ENCODE peak calls at places on chromosomes 2 and 18, in seven cellular contexts. One of them, this sample, is unnamed.
A peak's percentile ranks its signal among the peaks of the same experiment; 100 is the strongest.

GRCh38 chr2:233422050-233422639 is 67.9 kb downstream of the DGKD start:
- DNase-seq in sigmoid colon: no peak
- DNase-seq in GM23338: no peak
- DNase-seq in IMR-90: no peak
- DNase-seq in tibial nerve: no peak
- DNase-seq in brain microvascular endothelial cell: no peak
- DNase-seq in astrocyte of the spinal cord: no peak
- DNase-seq in this sample: peak; percentile 84

GRCh38 chr2:132415256-132416079 is 1.1 kb upstream of the GPR39 start:
- DNase-seq in sigmoid colon: no peak
- DNase-seq in GM23338: peak; percentile 52
- DNase-seq in IMR-90: peak; percentile 27
- DNase-seq in tibial nerve: no peak
- DNase-seq in brain microvascular endothelial cell: no peak
- DNase-seq in astrocyte of the spinal cord: peak; percentile 33
- DNase-seq in this sample: no peak

GRCh38 chr2:3459185-3460015 is 59.9 kb downstream of the ADI1 start:
- DNase-seq in sigmoid colon: no peak
- DNase-seq in GM23338: peak; percentile 43
- DNase-seq in IMR-90: no peak
- DNase-seq in tibial nerve: no peak
- DNase-seq in brain microvascular endothelial cell: no peak
- DNase-seq in astrocyte of the spinal cord: no peak
- DNase-seq in this sample: peak; percentile 77

GRCh38 chr2:40625849-40626248 is 174.0 kb upstream of the SLC8A1 start:
- DNase-seq in sigmoid colon: no peak
- DNase-seq in GM23338: no peak
- DNase-seq in IMR-90: peak; percentile 90
- DNase-seq in tibial nerve: no peak
- DNase-seq in brain microvascular endothelial cell: peak; percentile 52
- DNase-seq in astrocyte of the spinal cord: peak; percentile 70
- DNase-seq in this sample: no peak

GRCh38 chr2:195051401-195051800 is 605.6 kb upstream of the SLC39A10 start:
- DNase-seq in sigmoid colon: no peak
- DNase-seq in GM23338: no peak
- DNase-seq in IMR-90: no peak
- DNase-seq in tibial nerve: no peak
- DNase-seq in brain microvascular endothelial cell: peak; percentile 2
- DNase-seq in astrocyte of the spinal cord: peak; percentile 70
- DNase-seq in this sample: no peak

GRCh38 chr2:128469875-128470274 is 151.2 kb upstream of the HS6ST1 start:
- DNase-seq in sigmoid colon: no peak
- DNase-seq in GM23338: no peak
- DNase-seq in IMR-90: no peak
- DNase-seq in tibial nerve: no peak
- DNase-seq in brain microvascular endothelial cell: no peak
- DNase-seq in astrocyte of the spinal cord: no peak
- DNase-seq in this sample: no peak

GRCh38 chr2:230636684-230637271 is 75.9 kb upstream of the CAB39 start:
- DNase-seq in sigmoid colon: no peak
- DNase-seq in GM23338: no peak
- DNase-seq in IMR-90: no peak
- DNase-seq in tibial nerve: no peak
- DNase-seq in brain microvascular endothelial cell: no peak
- DNase-seq in astrocyte of the spinal cord: no peak
- DNase-seq in this sample: no peak

GRCh38 chr2:37527362-37527761 is 144.1 kb downstream of the CDC42EP3 start:
- DNase-seq in sigmoid colon: no peak
- DNase-seq in GM23338: no peak
- DNase-seq in IMR-90: no peak
- DNase-seq in tibial nerve: no peak
- DNase-seq in brain microvascular endothelial cell: no peak
- DNase-seq in astrocyte of the spinal cord: no peak
- DNase-seq in this sample: no peak

GRCh38 chr2:159035790-159036411 is 67.5 kb downstream of the TANC1 start:
- DNase-seq in sigmoid colon: no peak
- DNase-seq in GM23338: peak; percentile 92
- DNase-seq in IMR-90: peak; percentile 68
- DNase-seq in tibial nerve: no peak
- DNase-seq in brain microvascular endothelial cell: peak; percentile 41
- DNase-seq in astrocyte of the spinal cord: peak; percentile 68
- DNase-seq in this sample: no peak

GRCh38 chr18:7272268-7273049 is 41.6 kb downstream of the LRRC30 start:
- DNase-seq in sigmoid colon: peak; percentile 85
- DNase-seq in GM23338: peak; percentile 89
- DNase-seq in IMR-90: peak; percentile 61
- DNase-seq in tibial nerve: peak; percentile 31
- DNase-seq in brain microvascular endothelial cell: peak; percentile 67
- DNase-seq in astrocyte of the spinal cord: peak; percentile 81
- DNase-seq in this sample: peak; percentile 87

GRCh38 chr18:10041180-10041579 is 127.4 kb downstream of the VAPA start:
- DNase-seq in sigmoid colon: peak; percentile 95
- DNase-seq in GM23338: no peak
- DNase-seq in IMR-90: peak; percentile 57
- DNase-seq in tibial nerve: peak; percentile 53
- DNase-seq in brain microvascular endothelial cell: peak; percentile 43
- DNase-seq in astrocyte of the spinal cord: peak; percentile 55
- DNase-seq in this sample: peak; percentile 79

GRCh38 chr2:237060518-237061312 is 25.0 kb upstream of the COPS8 start:
- DNase-seq in sigmoid colon: no peak
- DNase-seq in GM23338: peak; percentile 86
- DNase-seq in IMR-90: peak; percentile 72
- DNase-seq in tibial nerve: no peak
- DNase-seq in brain microvascular endothelial cell: peak; percentile 63
- DNase-seq in astrocyte of the spinal cord: peak; percentile 75
- DNase-seq in this sample: no peak

GRCh38 chr2:133459590-133459989 is 108.7 kb downstream of the NCKAP5 start:
- DNase-seq in sigmoid colon: no peak
- DNase-seq in GM23338: no peak
- DNase-seq in IMR-90: no peak
- DNase-seq in tibial nerve: no peak
- DNase-seq in brain microvascular endothelial cell: no peak
- DNase-seq in astrocyte of the spinal cord: no peak
- DNase-seq in this sample: no peak

GRCh38 chr2:238114851-238115660 is 14.9 kb downstream of the ESPNL start:
- DNase-seq in sigmoid colon: no peak
- DNase-seq in GM23338: no peak
- DNase-seq in IMR-90: no peak
- DNase-seq in tibial nerve: no peak
- DNase-seq in brain microvascular endothelial cell: no peak
- DNase-seq in astrocyte of the spinal cord: no peak
- DNase-seq in this sample: no peak

GRCh38 chr2:58047373-58047674 is 718 bp downstream of the VRK2 start:
- DNase-seq in sigmoid colon: no peak
- DNase-seq in GM23338: no peak
- DNase-seq in IMR-90: no peak
- DNase-seq in tibial nerve: no peak
- DNase-seq in brain microvascular endothelial cell: no peak
- DNase-seq in astrocyte of the spinal cord: no peak
- DNase-seq in this sample: no peak

GRCh38 chr18:58359226-58360019 is 269.5 kb downstream of the ALPK2 start:
- DNase-seq in sigmoid colon: no peak
- DNase-seq in GM23338: no peak
- DNase-seq in IMR-90: peak; percentile 33
- DNase-seq in tibial nerve: no peak
- DNase-seq in brain microvascular endothelial cell: peak; percentile 29
- DNase-seq in astrocyte of the spinal cord: peak; percentile 50
- DNase-seq in this sample: no peak

GRCh38 chr2:46885376-46885775 is 30.2 kb downstream of the MCFD2 start:
- DNase-seq in sigmoid colon: peak; percentile 17
- DNase-seq in GM23338: no peak
- DNase-seq in IMR-90: peak; percentile 80
- DNase-seq in tibial nerve: no peak
- DNase-seq in brain microvascular endothelial cell: no peak
- DNase-seq in astrocyte of the spinal cord: peak; percentile 93
- DNase-seq in this sample: peak; percentile 65

GRCh38 chr2:142880275-142880674 is 2.8 kb downstream of the KYNU start:
- DNase-seq in sigmoid colon: no peak
- DNase-seq in GM23338: no peak
- DNase-seq in IMR-90: peak; percentile 92
- DNase-seq in tibial nerve: no peak
- DNase-seq in brain microvascular endothelial cell: peak; percentile 51
- DNase-seq in astrocyte of the spinal cord: peak; percentile 75
- DNase-seq in this sample: no peak

GRCh38 chr2:102585704-102586404 is 33.5 kb upstream of the SLC9A2 start:
- DNase-seq in sigmoid colon: no peak
- DNase-seq in GM23338: peak; percentile 30
- DNase-seq in IMR-90: no peak
- DNase-seq in tibial nerve: no peak
- DNase-seq in brain microvascular endothelial cell: no peak
- DNase-seq in astrocyte of the spinal cord: no peak
- DNase-seq in this sample: no peak

GRCh38 chr2:169395821-169396374 is 33.6 kb upstream of the LRP2 start:
- DNase-seq in sigmoid colon: no peak
- DNase-seq in GM23338: peak; percentile 6
- DNase-seq in IMR-90: no peak
- DNase-seq in tibial nerve: no peak
- DNase-seq in brain microvascular endothelial cell: no peak
- DNase-seq in astrocyte of the spinal cord: no peak
- DNase-seq in this sample: no peak

GRCh38 chr2:169393068-169393590 is 30.8 kb upstream of the LRP2 start:
- DNase-seq in sigmoid colon: no peak
- DNase-seq in GM23338: no peak
- DNase-seq in IMR-90: no peak
- DNase-seq in tibial nerve: no peak
- DNase-seq in brain microvascular endothelial cell: no peak
- DNase-seq in astrocyte of the spinal cord: no peak
- DNase-seq in this sample: no peak

DNA sequence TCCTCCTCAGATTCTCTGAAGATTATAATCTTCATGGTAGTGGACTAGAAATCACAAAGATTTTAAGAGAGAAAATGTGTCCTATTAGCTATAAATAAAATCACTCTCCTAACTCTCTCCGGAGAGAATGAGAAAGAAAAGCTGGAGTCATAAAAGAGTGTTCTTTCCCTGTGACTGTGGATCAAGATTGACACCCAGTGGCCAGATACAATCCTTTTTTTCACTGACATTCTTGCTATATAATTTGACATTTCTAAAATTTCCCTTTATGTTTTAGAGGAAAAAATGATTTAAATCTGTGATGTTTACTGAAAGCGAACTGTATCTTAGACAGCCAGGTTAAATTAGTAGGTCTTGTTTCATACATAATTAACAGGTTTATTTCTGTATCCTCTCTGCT is 35.4 kb upstream of the LRP2 start:
- DNase-seq in sigmoid colon: no peak
- DNase-seq in GM23338: peak; percentile 22
- DNase-seq in IMR-90: no peak
- DNase-seq in tibial nerve: no peak
- DNase-seq in brain microvascular endothelial cell: no peak
- DNase-seq in astrocyte of the spinal cord: no peak
- DNase-seq in this sample: no peak
- TF ChIP-seq CTCF in sigmoid colon: no peak
- TF ChIP-seq CTCF in GM23338: peak; percentile 54
- TF ChIP-seq CTCF in IMR-90: peak; percentile 6
- TF ChIP-seq CTCF in tibial nerve: no peak
- TF ChIP-seq CTCF in brain microvascular endothelial cell: peak; percentile 12
- TF ChIP-seq CTCF in astrocyte of the spinal cord: no peak
- TF ChIP-seq CTCF in this sample: no peak

GRCh38 chr18:4119127-4119648 is 335.9 kb downstream of the DLGAP1 start:
- DNase-seq in sigmoid colon: no peak
- DNase-seq in GM23338: peak; percentile 95
- DNase-seq in IMR-90: no peak
- DNase-seq in tibial nerve: no peak
- DNase-seq in brain microvascular endothelial cell: no peak
- DNase-seq in astrocyte of the spinal cord: no peak
- DNase-seq in this sample: no peak
- H3K4me3 ChIP-seq in sigmoid colon: no peak overlapping the region
- H3K4me3 ChIP-seq in GM23338: peak overlapping the region; percentile 11
- H3K4me3 ChIP-seq in IMR-90: no peak overlapping the region
- H3K4me3 ChIP-seq in tibial nerve: no peak overlapping the region
- H3K4me3 ChIP-seq in brain microvascular endothelial cell: no peak overlapping the region
- H3K4me3 ChIP-seq in astrocyte of the spinal cord: no peak overlapping the region
- H3K4me3 ChIP-seq in this sample: no peak overlapping the region

GRCh38 chr2:160581448-160581847 is 87.8 kb upstream of the RBMS1 start:
- DNase-seq in sigmoid colon: no peak
- DNase-seq in GM23338: peak; percentile 68
- DNase-seq in IMR-90: no peak
- DNase-seq in tibial nerve: no peak
- DNase-seq in brain microvascular endothelial cell: no peak
- DNase-seq in astrocyte of the spinal cord: no peak
- DNase-seq in this sample: no peak
- TF ChIP-seq CTCF in sigmoid colon: no peak
- TF ChIP-seq CTCF in GM23338: peak; percentile 59
- TF ChIP-seq CTCF in IMR-90: no peak
- TF ChIP-seq CTCF in tibial nerve: no peak
- TF ChIP-seq CTCF in brain microvascular endothelial cell: peak; percentile 25
- TF ChIP-seq CTCF in astrocyte of the spinal cord: no peak
- TF ChIP-seq CTCF in this sample: no peak

GRCh38 chr2:52311862-52312261 is 1279.9 kb upstream of the NRXN1 start:
- DNase-seq in sigmoid colon: no peak
- DNase-seq in GM23338: peak; percentile 64
- DNase-seq in IMR-90: no peak
- DNase-seq in tibial nerve: no peak
- DNase-seq in brain microvascular endothelial cell: no peak
- DNase-seq in astrocyte of the spinal cord: no peak
- DNase-seq in this sample: no peak
- H3K4me3 ChIP-seq in sigmoid colon: no peak overlapping the region
- H3K4me3 ChIP-seq in GM23338: no peak overlapping the region
- H3K4me3 ChIP-seq in IMR-90: no peak overlapping the region
- H3K4me3 ChIP-seq in tibial nerve: no peak overlapping the region
- H3K4me3 ChIP-seq in brain microvascular endothelial cell: no peak overlapping the region
- H3K4me3 ChIP-seq in astrocyte of the spinal cord: no peak overlapping the region
- H3K4me3 ChIP-seq in this sample: no peak overlapping the region